ENCODE peak calls at places on chromosomes 6 and 20, in nine cellular contexts. One of them, this sample, is unnamed.

GRCh38 chr20:24379116-24379927 is 90.1 kb upstream of the SYNDIG1 start:
- DNase-seq in naive thymus-derived CD8-positive, alpha-beta T cell: no peak
- DNase-seq in NCI-H69: no peak
- DNase-seq in NCI-H2107: no peak
- DNase-seq in right atrium auricular region: no peak
- DNase-seq in Ammon's horn: peak; percentile 35
- DNase-seq in NCI-H1417: no peak
- DNase-seq in stomach: no peak
- DNase-seq in HFF-Myc: no peak
- DNase-seq in this sample: no peak

GRCh38 chr20:44411757-44412401 is 56.4 kb downstream of the HNF4A start:
- DNase-seq in stomach: no peak
- DNase-seq in HFF-Myc: no peak
- DNase-seq in NCI-H69: no peak
- DNase-seq in NCI-H2107: no peak
- DNase-seq in naive thymus-derived CD8-positive, alpha-beta T cell: no peak
- DNase-seq in Ammon's horn: no peak
- DNase-seq in NCI-H1417: no peak
- DNase-seq in right atrium auricular region: no peak
- DNase-seq in this sample: no peak

GRCh38 chr6:74939309-74939708 is 266.5 kb downstream of the COL12A1 start:
- DNase-seq in NCI-H1417: peak; percentile 5
- DNase-seq in stomach: no peak
- DNase-seq in NCI-H69: peak; percentile 6
- DNase-seq in naive thymus-derived CD8-positive, alpha-beta T cell: no peak
- DNase-seq in HFF-Myc: no peak
- DNase-seq in NCI-H2107: no peak
- DNase-seq in right atrium auricular region: no peak
- DNase-seq in Ammon's horn: peak; percentile 5
- DNase-seq in this sample: peak; percentile 48

GRCh38 chr6:54681987-54682386 is 164.6 kb upstream of the FAM83B start:
- DNase-seq in NCI-H1417: no peak
- DNase-seq in Ammon's horn: no peak
- DNase-seq in naive thymus-derived CD8-positive, alpha-beta T cell: no peak
- DNase-seq in stomach: no peak
- DNase-seq in NCI-H69: no peak
- DNase-seq in HFF-Myc: peak; percentile 5
- DNase-seq in right atrium auricular region: no peak
- DNase-seq in NCI-H2107: no peak
- DNase-seq in this sample: no peak

GRCh38 chr20:51014797-51015722 is 7.8 kb downstream of the KCNG1 start:
- DNase-seq in stomach: peak; percentile 35
- DNase-seq in HFF-Myc: peak; percentile 55
- DNase-seq in NCI-H69: peak; percentile 54
- DNase-seq in Ammon's horn: peak; percentile 69
- DNase-seq in NCI-H2107: no peak
- DNase-seq in naive thymus-derived CD8-positive, alpha-beta T cell: no peak
- DNase-seq in NCI-H1417: peak; percentile 50
- DNase-seq in right atrium auricular region: peak; percentile 60
- DNase-seq in this sample: peak; percentile 77

GRCh38 chr6:5471044-5471443 is 209.7 kb downstream of the FARS2 start:
- DNase-seq in NCI-H2107: peak; percentile 28
- DNase-seq in NCI-H1417: peak; percentile 85
- DNase-seq in right atrium auricular region: peak; percentile 63
- DNase-seq in HFF-Myc: peak; percentile 30
- DNase-seq in naive thymus-derived CD8-positive, alpha-beta T cell: peak; percentile 42
- DNase-seq in NCI-H69: peak; percentile 85
- DNase-seq in stomach: peak; percentile 64
- DNase-seq in Ammon's horn: peak; percentile 74
- DNase-seq in this sample: peak; percentile 66

GRCh38 chr6:73724389-73724788 is 28.4 kb downstream of the CD109 start:
- DNase-seq in HFF-Myc: no peak
- DNase-seq in Ammon's horn: no peak
- DNase-seq in right atrium auricular region: no peak
- DNase-seq in naive thymus-derived CD8-positive, alpha-beta T cell: no peak
- DNase-seq in stomach: no peak
- DNase-seq in NCI-H2107: no peak
- DNase-seq in NCI-H1417: no peak
- DNase-seq in NCI-H69: no peak
- DNase-seq in this sample: no peak

GRCh38 chr6:123594776-123595175 is 42.0 kb downstream of the TRDN start:
- DNase-seq in NCI-H2107: no peak
- DNase-seq in Ammon's horn: no peak
- DNase-seq in naive thymus-derived CD8-positive, alpha-beta T cell: no peak
- DNase-seq in NCI-H1417: no peak
- DNase-seq in HFF-Myc: no peak
- DNase-seq in right atrium auricular region: no peak
- DNase-seq in stomach: no peak
- DNase-seq in NCI-H69: no peak
- DNase-seq in this sample: no peak

GRCh38 chr6:134217516-134218140 is 100.3 kb downstream of the SGK1 start:
- DNase-seq in naive thymus-derived CD8-positive, alpha-beta T cell: no peak
- DNase-seq in NCI-H69: no peak
- DNase-seq in NCI-H1417: no peak
- DNase-seq in right atrium auricular region: no peak
- DNase-seq in HFF-Myc: no peak
- DNase-seq in NCI-H2107: no peak
- DNase-seq in Ammon's horn: no peak
- DNase-seq in stomach: no peak
- DNase-seq in this sample: no peak

GRCh38 chr6:19613678-19614077 is 223.5 kb upstream of the ID4 start:
- DNase-seq in right atrium auricular region: no peak
- DNase-seq in NCI-H1417: no peak
- DNase-seq in stomach: no peak
- DNase-seq in naive thymus-derived CD8-positive, alpha-beta T cell: no peak
- DNase-seq in NCI-H2107: no peak
- DNase-seq in HFF-Myc: no peak
- DNase-seq in NCI-H69: peak; percentile 22
- DNase-seq in Ammon's horn: no peak
- DNase-seq in this sample: peak; percentile 2

GRCh38 chr6:112289039-112289566 is 34.7 kb upstream of the LAMA4 start:
- DNase-seq in stomach: no peak
- DNase-seq in Ammon's horn: no peak
- DNase-seq in NCI-H2107: no peak
- DNase-seq in right atrium auricular region: peak; percentile 84
- DNase-seq in NCI-H1417: no peak
- DNase-seq in HFF-Myc: peak; percentile 69
- DNase-seq in naive thymus-derived CD8-positive, alpha-beta T cell: no peak
- DNase-seq in NCI-H69: peak; percentile 5
- DNase-seq in this sample: no peak

GRCh38 chr6:24666097-24666615 is 543 bp downstream of the TDP2 start:
- DNase-seq in Ammon's horn: peak; percentile 58
- DNase-seq in NCI-H69: peak; percentile 83
- DNase-seq in stomach: peak; percentile 52
- DNase-seq in naive thymus-derived CD8-positive, alpha-beta T cell: peak; percentile 27
- DNase-seq in right atrium auricular region: no peak
- DNase-seq in HFF-Myc: no peak
- DNase-seq in NCI-H1417: no peak
- DNase-seq in NCI-H2107: no peak
- DNase-seq in this sample: no peak

GRCh38 chr6:44494011-44494501 is 106.5 kb downstream of the CDC5L start:
- DNase-seq in NCI-H69: no peak
- DNase-seq in HFF-Myc: no peak
- DNase-seq in right atrium auricular region: no peak
- DNase-seq in Ammon's horn: no peak
- DNase-seq in NCI-H1417: no peak
- DNase-seq in stomach: no peak
- DNase-seq in NCI-H2107: no peak
- DNase-seq in naive thymus-derived CD8-positive, alpha-beta T cell: no peak
- DNase-seq in this sample: peak; percentile 36

GRCh38 chr20:62464080-62464770 is 11.6 kb downstream of the GATA5 start:
- DNase-seq in right atrium auricular region: no peak
- DNase-seq in stomach: no peak
- DNase-seq in naive thymus-derived CD8-positive, alpha-beta T cell: no peak
- DNase-seq in NCI-H1417: no peak
- DNase-seq in NCI-H69: no peak
- DNase-seq in HFF-Myc: no peak
- DNase-seq in Ammon's horn: no peak
- DNase-seq in NCI-H2107: no peak
- DNase-seq in this sample: no peak

GRCh38 chr6:11212625-11213024 is 19.8 kb downstream of the NEDD9 start:
- DNase-seq in HFF-Myc: no peak
- DNase-seq in NCI-H69: no peak
- DNase-seq in naive thymus-derived CD8-positive, alpha-beta T cell: no peak
- DNase-seq in Ammon's horn: no peak
- DNase-seq in right atrium auricular region: peak; percentile 91
- DNase-seq in NCI-H2107: no peak
- DNase-seq in NCI-H1417: no peak
- DNase-seq in stomach: no peak
- DNase-seq in this sample: no peak

GRCh38 chr20:5569021-5569420 is 181.2 kb upstream of the SHLD1 start:
- DNase-seq in stomach: no peak
- DNase-seq in right atrium auricular region: no peak
- DNase-seq in HFF-Myc: no peak
- DNase-seq in NCI-H1417: peak; percentile 84
- DNase-seq in NCI-H2107: no peak
- DNase-seq in NCI-H69: peak; percentile 68
- DNase-seq in Ammon's horn: peak; percentile 52
- DNase-seq in naive thymus-derived CD8-positive, alpha-beta T cell: no peak
- DNase-seq in this sample: peak; percentile 84

GRCh38 chr6:80967618-80968017 is 784.9 kb downstream of the TENT5A start:
- DNase-seq in HFF-Myc: no peak
- DNase-seq in NCI-H1417: no peak
- DNase-seq in right atrium auricular region: no peak
- DNase-seq in NCI-H2107: no peak
- DNase-seq in Ammon's horn: no peak
- DNase-seq in stomach: no peak
- DNase-seq in NCI-H69: peak; percentile 76
- DNase-seq in naive thymus-derived CD8-positive, alpha-beta T cell: no peak
- DNase-seq in this sample: no peak

GRCh38 chr6:125237764-125238163 is 64.0 kb downstream of the HDDC2 start:
- DNase-seq in NCI-H2107: no peak
- DNase-seq in NCI-H69: no peak
- DNase-seq in right atrium auricular region: no peak
- DNase-seq in NCI-H1417: no peak
- DNase-seq in stomach: no peak
- DNase-seq in Ammon's horn: no peak
- DNase-seq in HFF-Myc: no peak
- DNase-seq in naive thymus-derived CD8-positive, alpha-beta T cell: no peak
- DNase-seq in this sample: no peak

GRCh38 chr6:105263685-105264298 is 84.0 kb upstream of the POPDC3 start:
- DNase-seq in NCI-H2107: no peak
- DNase-seq in Ammon's horn: no peak
- DNase-seq in NCI-H1417: no peak
- DNase-seq in naive thymus-derived CD8-positive, alpha-beta T cell: no peak
- DNase-seq in NCI-H69: no peak
- DNase-seq in stomach: peak; percentile 57
- DNase-seq in HFF-Myc: no peak
- DNase-seq in right atrium auricular region: no peak
- DNase-seq in this sample: no peak

GRCh38 chr6:154239392-154239791 is 117.2 kb downstream of the IPCEF1 start:
- DNase-seq in NCI-H2107: no peak
- DNase-seq in Ammon's horn: no peak
- DNase-seq in NCI-H69: no peak
- DNase-seq in naive thymus-derived CD8-positive, alpha-beta T cell: no peak
- DNase-seq in right atrium auricular region: no peak
- DNase-seq in stomach: no peak
- DNase-seq in HFF-Myc: no peak
- DNase-seq in NCI-H1417: no peak
- DNase-seq in this sample: no peak

GRCh38 chr6:34969662-34970265 is 80.7 kb downstream of the ANKS1A start:
- DNase-seq in HFF-Myc: no peak
- DNase-seq in right atrium auricular region: no peak
- DNase-seq in stomach: no peak
- DNase-seq in naive thymus-derived CD8-positive, alpha-beta T cell: no peak
- DNase-seq in Ammon's horn: no peak
- DNase-seq in NCI-H2107: no peak
- DNase-seq in NCI-H69: no peak
- DNase-seq in NCI-H1417: no peak
- DNase-seq in this sample: no peak

GRCh38 chr6:85574932-85575598 is 18.6 kb downstream of the SNX14 start:
- DNase-seq in HFF-Myc: peak; percentile 73
- DNase-seq in Ammon's horn: no peak
- DNase-seq in NCI-H69: peak; percentile 31
- DNase-seq in right atrium auricular region: no peak
- DNase-seq in stomach: no peak
- DNase-seq in naive thymus-derived CD8-positive, alpha-beta T cell: no peak
- DNase-seq in NCI-H2107: no peak
- DNase-seq in NCI-H1417: no peak
- DNase-seq in this sample: peak; percentile 52

GRCh38 chr6:25389501-25389900 is 110.3 kb downstream of the CARMIL1 start:
- DNase-seq in Ammon's horn: peak; percentile 43
- DNase-seq in NCI-H1417: peak; percentile 32
- DNase-seq in stomach: no peak
- DNase-seq in NCI-H69: peak; percentile 48
- DNase-seq in NCI-H2107: no peak
- DNase-seq in HFF-Myc: no peak
- DNase-seq in naive thymus-derived CD8-positive, alpha-beta T cell: no peak
- DNase-seq in right atrium auricular region: no peak
- DNase-seq in this sample: no peak

GRCh38 chr6:39072830-39073229 is 24.2 kb downstream of the GLP1R start:
- DNase-seq in NCI-H1417: no peak
- DNase-seq in Ammon's horn: no peak
- DNase-seq in naive thymus-derived CD8-positive, alpha-beta T cell: no peak
- DNase-seq in stomach: peak; percentile 17
- DNase-seq in HFF-Myc: no peak
- DNase-seq in right atrium auricular region: no peak
- DNase-seq in NCI-H2107: no peak
- DNase-seq in NCI-H69: no peak
- DNase-seq in this sample: no peak

GRCh38 chr6:118495639-118496296 is 52.3 kb upstream of the PLN start:
- DNase-seq in NCI-H2107: no peak
- DNase-seq in NCI-H69: no peak
- DNase-seq in Ammon's horn: no peak
- DNase-seq in right atrium auricular region: no peak
- DNase-seq in naive thymus-derived CD8-positive, alpha-beta T cell: no peak
- DNase-seq in HFF-Myc: no peak
- DNase-seq in stomach: no peak
- DNase-seq in NCI-H1417: no peak
- DNase-seq in this sample: no peak

GRCh38 chr6:33118525-33119123 is 42.8 kb downstream of the HLA-DPB1 start:
- DNase-seq in HFF-Myc: peak; percentile 32
- DNase-seq in Ammon's horn: peak; percentile 71
- DNase-seq in NCI-H2107: peak; percentile 4
- DNase-seq in right atrium auricular region: no peak
- DNase-seq in NCI-H69: peak; percentile 64
- DNase-seq in naive thymus-derived CD8-positive, alpha-beta T cell: no peak
- DNase-seq in NCI-H1417: peak; percentile 74
- DNase-seq in stomach: no peak
- DNase-seq in this sample: peak; percentile 64

GRCh38 chr6:36523936-36524499 is 23.3 kb downstream of the STK38 start:
- DNase-seq in NCI-H69: no peak
- DNase-seq in Ammon's horn: no peak
- DNase-seq in right atrium auricular region: no peak
- DNase-seq in HFF-Myc: no peak
- DNase-seq in NCI-H1417: no peak
- DNase-seq in NCI-H2107: no peak
- DNase-seq in stomach: no peak
- DNase-seq in naive thymus-derived CD8-positive, alpha-beta T cell: no peak
- DNase-seq in this sample: no peak

GRCh38 chr20:14384411-14384810 is 47.0 kb upstream of the FLRT3 start:
- DNase-seq in NCI-H1417: no peak
- DNase-seq in HFF-Myc: peak; percentile 17
- DNase-seq in stomach: no peak
- DNase-seq in Ammon's horn: peak; percentile 16
- DNase-seq in right atrium auricular region: no peak
- DNase-seq in naive thymus-derived CD8-positive, alpha-beta T cell: no peak
- DNase-seq in NCI-H69: peak; percentile 75
- DNase-seq in NCI-H2107: no peak
- DNase-seq in this sample: no peak

GRCh38 chr6:88472731-88473130 is 306.6 kb upstream of the CNR1 start:
- DNase-seq in NCI-H1417: peak; percentile 10
- DNase-seq in naive thymus-derived CD8-positive, alpha-beta T cell: no peak
- DNase-seq in NCI-H69: peak; percentile 46
- DNase-seq in stomach: no peak
- DNase-seq in NCI-H2107: peak; percentile 2
- DNase-seq in right atrium auricular region: no peak
- DNase-seq in HFF-Myc: no peak
- DNase-seq in Ammon's horn: no peak
- DNase-seq in this sample: no peak

GRCh38 chr20:41538810-41539596 is 79.2 kb downstream of the CHD6 start:
- DNase-seq in NCI-H2107: no peak
- DNase-seq in NCI-H69: peak; percentile 22
- DNase-seq in naive thymus-derived CD8-positive, alpha-beta T cell: no peak
- DNase-seq in NCI-H1417: no peak
- DNase-seq in Ammon's horn: no peak
- DNase-seq in HFF-Myc: no peak
- DNase-seq in right atrium auricular region: no peak
- DNase-seq in stomach: no peak
- DNase-seq in this sample: no peak

GRCh38 chr6:75208564-75209431 is 2.9 kb upstream of the COL12A1 start:
- DNase-seq in NCI-H69: peak; percentile 85
- DNase-seq in NCI-H1417: peak; percentile 87
- DNase-seq in HFF-Myc: no peak
- DNase-seq in naive thymus-derived CD8-positive, alpha-beta T cell: peak; percentile 67
- DNase-seq in stomach: peak; percentile 85
- DNase-seq in right atrium auricular region: peak; percentile 93
- DNase-seq in NCI-H2107: peak; percentile 21
- DNase-seq in Ammon's horn: peak; percentile 87
- DNase-seq in this sample: peak; percentile 91

This sample was measured in HT-29.